ENCODE peak calls at places on chromosome 3, in six cellular contexts. T is IMR-90, Z is NCI-H1092 treated with DMSO at 0.1 percent for 48 hours, U is lower leg skin, X is fibroblast of mammary gland, O is T-helper 9 cell. Q is an unnamed sample.
A peak's percentile ranks its signal among the peaks of the same experiment; 100 is the strongest.

GRCh38 chr3:29758108-29759020 is 477.5 kb downstream of the RBMS3 start:
- DNase-seq in T (peak; percentile 85), Z (no peak), U (no peak), X (peak; percentile 97), O (no peak), Q (peak; percentile 95)

GRCh38 chr3:52393959-52394670 is 50.8 kb downstream of the SEMA3G start:
- DNase-seq in T (no peak), Z (no peak), U (no peak), X (no peak), O (no peak), Q (no peak)

GRCh38 chr3:141360888-141361598 is 7.3 kb upstream of the ZBTB38 start:
- DNase-seq in T (peak; percentile 90), Z (peak; percentile 53), U (no peak), X (peak; percentile 88), O (no peak), Q (peak; percentile 93)

GRCh38 chr3:78832785-78833204 is 935.0 kb downstream of the ROBO1 start:
- DNase-seq in T (no peak), Z (no peak), U (no peak), X (no peak), O (no peak), Q (no peak)

GRCh38 chr3:102142379-102143058 is 292.3 kb upstream of the ZPLD1 start:
- DNase-seq in T (no peak), Z (no peak), U (no peak), X (no peak), O (no peak), Q (peak; percentile 74)

GRCh38 chr3:141076026-141076797 is 25.1 kb downstream of the SPSB4 start:
- DNase-seq in T (no peak), Z (peak; percentile 57), U (no peak), X (no peak), O (no peak), Q (no peak)

GRCh38 chr3:182800508-182800907 is 7.2 kb downstream of the ATP11B start:
- DNase-seq in T (no peak), Z (no peak), U (no peak), X (no peak), O (no peak), Q (no peak)

GRCh38 chr3:63892773-63893352 is 19.3 kb downstream of the SCAANT1 start:
- DNase-seq in T (no peak), Z (no peak), U (no peak), X (no peak), O (no peak), Q (no peak)

GRCh38 chr3:50347187-50347813 is 1.8 kb upstream of the ZMYND10 start:
- DNase-seq in T (peak; percentile 71), Z (peak; percentile 52), U (no peak), X (peak; percentile 75), O (peak; percentile 68), Q (peak; percentile 83)

GRCh38 chr3:70726096-70726745 is 413.8 kb upstream of the MDFIC2 start:
- DNase-seq in T (peak; percentile 3), Z (no peak), U (no peak), X (no peak), O (no peak), Q (no peak)

GRCh38 chr3:39125837-39126500 is 18.5 kb downstream of the TTC21A start:
- DNase-seq in T (peak; percentile 39), Z (no peak), U (no peak), X (no peak), O (no peak), Q (peak; percentile 56)

GRCh38 chr3:139353920-139354556 is 10.2 kb downstream of the MRPS22 start:
- DNase-seq in T (peak; percentile 71), Z (peak; percentile 25), U (no peak), X (peak; percentile 68), O (no peak), Q (peak; percentile 71)

GRCh38 chr3:48014358-48014757 is 1.9 kb downstream of the MAP4 start:
- DNase-seq in T (no peak), Z (no peak), U (no peak), X (no peak), O (no peak), Q (no peak)

GRCh38 chr3:180762866-180763265 is 83.6 kb upstream of the CCDC39 start:
- DNase-seq in T (no peak), Z (no peak), U (no peak), X (no peak), O (no peak), Q (no peak)

GRCh38 chr3:56131976-56132590 is 336.2 kb downstream of the ERC2 start:
- DNase-seq in T (peak; percentile 95), Z (no peak), U (no peak), X (peak; percentile 93), O (no peak), Q (peak; percentile 82)

GRCh38 chr3:65856907-65857306 is 181.8 kb downstream of the MAGI1 start:
- DNase-seq in T (no peak), Z (no peak), U (no peak), X (no peak), O (no peak), Q (peak; percentile 41)

GRCh38 chr3:196159952-196160804 is 51.0 kb downstream of the ZDHHC19 start:
- DNase-seq in T (peak; percentile 93), Z (no peak), U (no peak), X (peak; percentile 83), O (no peak), Q (peak; percentile 67)

GRCh38 chr3:136258199-136258598 is 8.1 kb downstream of the PCCB start:
- DNase-seq in T (no peak), Z (no peak), U (no peak), X (no peak), O (no peak), Q (no peak)

GRCh38 chr3:65412591-65412990 is 626.1 kb downstream of the MAGI1 start:
- DNase-seq in T (no peak), Z (peak; percentile 5), U (no peak), X (no peak), O (no peak), Q (no peak)

GRCh38 chr3:81869380-81869779 is 107.9 kb upstream of the GBE1 start:
- DNase-seq in T (no peak), Z (no peak), U (no peak), X (no peak), O (no peak), Q (no peak)

GRCh38 chr3:135117977-135118376 is 322.9 kb downstream of the EPHB1 start:
- DNase-seq in T (no peak), Z (no peak), U (no peak), X (no peak), O (no peak), Q (no peak)

GRCh38 chr3:145017959-145018358 is 1046.3 kb downstream of the DIPK2A start:
- DNase-seq in T (peak; percentile 25), Z (no peak), U (no peak), X (peak; percentile 38), O (no peak), Q (peak; percentile 21)

GRCh38 chr3:119641416-119641815 is 19.0 kb downstream of the POPDC2 start:
- DNase-seq in T (no peak), Z (no peak), U (no peak), X (no peak), O (no peak), Q (no peak)

GRCh38 chr3:1380926-1381646 is 288.3 kb downstream of the CNTN6 start:
- DNase-seq in T (no peak), Z (no peak), U (no peak), X (no peak), O (no peak), Q (no peak)

GRCh38 chr3:58260261-58260731 is 22.7 kb downstream of the ABHD6 start:
- DNase-seq in T (peak; percentile 93), Z (no peak), U (no peak), X (peak; percentile 81), O (no peak), Q (peak; percentile 81)